ENCODE peak calls at places on chromosomes 7 and 10, in ten cellular contexts. W is fibroblast of lung; P is SJSA1; T is psoas muscle; A is tibial artery; I is left ventricle myocardium inferior; J is mesenchymal stem cell; C is thyroid gland; N is aorta; Q is CD8-positive, alpha-beta memory T cell. K is an unnamed sample.

GRCh38 chr7:140369294-140369693 is 29.0 kb downstream of the SLC37A3 start:
- DNase-seq in T (no peak), J (no peak), N (no peak), I (no peak), A (no peak), W (no peak), Q (no peak), C (no peak), P (no peak), K (no peak)

GRCh38 chr10:76523215-76523614 is 1091.8 kb downstream of the LRMDA start:
- DNase-seq in W (peak; percentile 50), J (no peak), Q (no peak), C (peak; percentile 13), I (peak; percentile 16), P (no peak), A (no peak), N (peak; percentile 37), T (no peak), K (peak; percentile 7)

GRCh38 chr10:110326351-110327032 is 21.8 kb upstream of the SMNDC1 start:
- DNase-seq in C (no peak), T (no peak), A (no peak), Q (no peak), I (no peak), P (peak; percentile 90), J (peak; percentile 87), N (no peak), W (peak; percentile 94), K (no peak)

GRCh38 chr7:43584200-43584586 is 1.3 kb downstream of the STK17A start:
- DNase-seq in T (no peak), C (no peak), P (peak; percentile 26), A (no peak), W (peak; percentile 78), Q (no peak), N (no peak), J (peak; percentile 90), I (no peak), K (peak; percentile 45)

GRCh38 chr10:124449170-124450009 is 445 bp downstream of the NKX1-2 start:
- DNase-seq in I (no peak), W (no peak), N (no peak), A (no peak), C (no peak), T (no peak), J (no peak), P (no peak), Q (no peak), K (no peak)

GRCh38 chr7:4134631-4135030 is 547.5 kb upstream of the FOXK1 start:
- DNase-seq in W (no peak), N (peak; percentile 35), P (no peak), C (no peak), J (no peak), I (no peak), T (no peak), Q (no peak), A (peak; percentile 52), K (peak; percentile 78)

GRCh38 chr10:109892885-109893284 is 30.4 kb downstream of the XPNPEP1 start:
- DNase-seq in Q (no peak), I (no peak), P (peak; percentile 71), A (no peak), W (peak; percentile 83), J (no peak), C (no peak), T (peak; percentile 59), N (no peak), K (no peak)

GRCh38 chr7:36852931-36853330 is 128.6 kb upstream of the AOAH start:
- DNase-seq in P (no peak), W (no peak), C (no peak), I (no peak), Q (no peak), T (no peak), A (no peak), N (no peak), J (no peak), K (no peak)

GRCh38 chr10:31099664-31100063 is 68.0 kb upstream of the ZNF438 start:
- DNase-seq in J (no peak), Q (no peak), N (no peak), C (no peak), T (no peak), I (no peak), W (peak; percentile 67), P (peak; percentile 13), A (no peak), K (peak; percentile 50)

GRCh38 chr7:147639037-147639436 is 951.5 kb upstream of the C7orf33 start:
- DNase-seq in P (no peak), A (no peak), T (no peak), J (no peak), W (no peak), N (no peak), Q (no peak), C (no peak), I (no peak), K (no peak)

GRCh38 chr10:109282510-109282909 is 640.8 kb downstream of the XPNPEP1 start:
- DNase-seq in Q (no peak), J (peak; percentile 90), C (no peak), P (peak; percentile 80), W (peak; percentile 88), N (no peak), T (no peak), I (no peak), A (no peak), K (no peak)

GRCh38 chr10:124589491-124590006 is 127.9 kb downstream of the LHPP start:
- DNase-seq in I (no peak), C (peak; percentile 42), J (no peak), P (no peak), T (peak; percentile 50), W (peak; percentile 32), A (peak; percentile 79), Q (no peak), N (peak; percentile 60), K (peak; percentile 70)

GRCh38 chr10:86169506-86170254 is 196.9 kb downstream of the GRID1 start:
- DNase-seq in Q (no peak), N (peak; percentile 21), P (no peak), I (no peak), A (peak; percentile 51), J (no peak), T (no peak), C (no peak), W (no peak), K (no peak)

GRCh38 chr7:118621810-118622209 is 397.3 kb downstream of the ANKRD7 start:
- DNase-seq in W (no peak), J (no peak), N (no peak), C (no peak), Q (no peak), T (no peak), P (no peak), I (no peak), A (no peak), K (no peak)

GRCh38 chr10:71687077-71687476 is 32.5 kb downstream of the C10orf105 start:
- DNase-seq in N (no peak), T (peak; percentile 39), I (no peak), A (no peak), P (no peak), W (no peak), Q (no peak), C (no peak), J (no peak), K (no peak)

GRCh38 chr10:81082621-81083376 is 545.1 kb downstream of the SH2D4B start:
- DNase-seq in Q (no peak), A (no peak), N (no peak), P (no peak), I (no peak), T (no peak), W (no peak), J (no peak), C (no peak), K (no peak)

DNA sequence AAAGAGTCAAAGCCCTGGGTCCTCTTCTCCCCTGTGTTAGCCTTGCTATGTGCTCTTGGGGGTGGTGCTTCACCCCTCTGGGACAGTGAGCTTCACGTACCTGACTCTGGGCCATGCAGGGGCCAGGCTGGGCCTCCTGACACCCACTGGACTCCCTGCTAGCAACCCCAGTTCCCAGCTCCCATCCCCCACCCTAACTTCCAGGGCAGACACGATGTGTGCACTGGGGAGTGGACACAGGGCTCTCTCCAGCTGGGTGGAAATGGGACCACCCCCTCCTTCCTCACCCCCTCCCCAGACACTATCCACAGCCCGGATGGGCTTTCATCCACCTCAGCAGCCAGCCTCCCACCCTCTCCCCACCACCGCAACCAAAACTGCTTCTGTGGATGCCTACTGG is 113.0 kb upstream of the ZNF479 start:
- DNase-seq in J (no peak), P (no peak), T (no peak), C (no peak), A (no peak), W (no peak), Q (no peak), N (no peak), I (no peak), K (no peak)
- H3K9me3 ChIP-seq in J (peaks cover 42% of the 10 kb centered on the region), P (no peaks in the 10 kb centered on the region), T (no peaks in the 10 kb centered on the region), C (no peaks in the 10 kb centered on the region), A (peaks cover 46% of the 10 kb centered on the region), W (no peaks in the 10 kb centered on the region), Q (no peaks in the 10 kb centered on the region), N (peaks cover 10% of the 10 kb centered on the region), I (peaks cover 93% of the 10 kb centered on the region), K (no peaks in the 10 kb centered on the region)

GRCh38 chr7:130902755-130903357 is 168.8 kb upstream of the KLF14 start:
- DNase-seq in T (no peak), W (peak; percentile 59), N (no peak), A (no peak), J (peak; percentile 32), Q (no peak), I (no peak), P (no peak), C (no peak), K (no peak)
- H3K4me1 ChIP-seq in T (peaks cover 78% of the 10 kb centered on the region), W (peaks cover 48% of the 10 kb centered on the region), N (peaks cover 13% of the 10 kb centered on the region), A (peaks cover 35% of the 10 kb centered on the region), J (peaks cover 44% of the 10 kb centered on the region), Q (peaks cover 15% of the 10 kb centered on the region), I (peaks cover 80% of the 10 kb centered on the region), P (peaks cover 70% of the 10 kb centered on the region), C (peaks cover 50% of the 10 kb centered on the region), K (peaks cover 70% of the 10 kb centered on the region)

DNA sequence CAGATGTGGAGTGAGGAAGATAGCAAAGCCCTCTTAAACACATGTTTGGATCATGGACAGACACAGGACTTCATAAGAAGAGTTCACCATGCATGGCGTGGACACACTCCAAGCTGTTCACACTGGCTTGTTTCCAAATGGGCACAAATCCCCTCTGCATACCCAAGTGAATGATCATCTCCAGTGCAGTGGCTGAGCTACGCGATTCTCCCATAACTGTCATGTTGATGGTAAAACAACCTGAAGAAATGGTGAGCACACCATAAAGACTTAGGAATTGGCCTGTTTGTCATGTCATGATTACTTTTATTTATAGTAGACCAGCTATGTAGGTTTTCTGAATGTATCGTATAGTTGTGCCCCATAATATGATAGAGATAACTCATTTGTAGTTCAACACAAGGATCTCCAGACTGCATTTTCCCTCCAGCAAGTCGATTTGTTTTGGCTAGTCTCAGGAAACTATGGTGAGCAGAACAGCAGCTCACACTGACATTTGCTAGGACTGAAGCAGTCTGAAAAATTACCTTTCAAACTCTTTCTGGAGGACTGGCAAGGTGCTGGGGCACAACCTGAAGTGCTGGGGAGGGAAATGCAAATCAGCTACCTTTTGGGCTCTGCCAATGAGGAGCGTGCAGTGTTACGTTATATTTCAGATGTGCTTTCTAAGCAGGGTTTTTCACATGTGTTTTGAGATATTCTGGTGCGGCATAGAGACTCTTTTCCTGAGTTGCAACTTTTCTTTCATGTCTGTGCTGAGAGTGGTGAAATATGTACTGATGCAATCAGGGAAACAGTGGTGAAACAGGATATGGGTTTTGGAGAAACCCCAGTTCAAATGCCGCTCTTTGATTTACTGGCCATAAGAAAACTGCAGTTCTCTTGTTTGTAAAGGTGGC is 629.7 kb upstream of the DPP6 start:
- DNase-seq in N (no peak), P (no peak), J (no peak), C (no peak), Q (no peak), I (no peak), W (no peak), A (no peak), T (no peak), K (no peak)
- H3K9me3 ChIP-seq in N (peaks cover 2% of the 10 kb centered on the region), P (peaks cover 4% of the 10 kb centered on the region), J (peaks cover 31% of the 10 kb centered on the region), C (no peaks in the 10 kb centered on the region), Q (no peaks in the 10 kb centered on the region), I (no peaks in the 10 kb centered on the region), W (no peaks in the 10 kb centered on the region), A (no peaks in the 10 kb centered on the region), T (no peaks in the 10 kb centered on the region), K (no peaks in the 10 kb centered on the region)

GRCh38 chr10:5893321-5893720 is 3.3 kb downstream of the FBH1 start:
- DNase-seq in P (no peak), N (no peak), I (no peak), J (no peak), C (no peak), T (no peak), Q (no peak), W (no peak), A (no peak), K (no peak)
- H3K4me1 ChIP-seq in P (peaks cover 16% of the 10 kb centered on the region), N (peaks cover 4% of the 10 kb centered on the region), I (peaks cover 83% of the 10 kb centered on the region), J (peaks cover 16% of the 10 kb centered on the region), C (peaks cover 13% of the 10 kb centered on the region), T (peaks cover 37% of the 10 kb centered on the region), Q (peaks cover 50% of the 10 kb centered on the region), W (peaks cover 6% of the 10 kb centered on the region), A (peaks cover 8% of the 10 kb centered on the region), K (peaks cover 27% of the 10 kb centered on the region)

K was measured in body of pancreas.